ENCODE peak calls at places on chromosomes 6 and 20, in eight cellular contexts. B is HCT116, X is breast epithelium, W is spleen, R is transverse colon, G is upper lobe of left lung, O is stomach, P is endothelial cell of umbilical vein. V is an unnamed sample.

GRCh38 chr6:7389162-7389450 is 436 bp downstream of the CAGE1 start:
- DNase-seq in B (no peak), X (no peak), W (no peak), R (no peak), G (peak), O (peak), P (no peak), V (no peak)

GRCh38 chr6:143965503-143966171 is 42.4 kb downstream of the PLAGL1 start:
- DNase-seq in B (no peak), X (no peak), W (no peak), R (no peak), G (no peak), O (no peak), P (no peak), V (no peak)

GRCh38 chr20:45456632-45457031 is 12.9 kb upstream of the WFDC2 start:
- DNase-seq in B (peak), X (no peak), W (no peak), R (peak), G (peak), O (peak), P (peak), V (no peak)

GRCh38 chr20:19430641-19431307 is 218.3 kb downstream of the SLC24A3 start:
- DNase-seq in B (no peak), X (no peak), W (no peak), R (no peak), G (no peak), O (no peak), P (no peak), V (peak)

GRCh38 chr6:14732845-14733757 is 512.8 kb upstream of the JARID2 start:
- DNase-seq in B (peak), X (no peak), W (no peak), R (no peak), G (no peak), O (no peak), P (no peak), V (no peak)

GRCh38 chr6:43774776-43775583 is 5.0 kb downstream of the VEGFA start:
- DNase-seq in B (no peak), X (peak), W (peak), R (peak), G (peak), O (peak), P (peak), V (no peak)

GRCh38 chr6:114304304-114304887 is 38.4 kb downstream of the HS3ST5 start:
- DNase-seq in B (peak), X (no peak), W (no peak), R (no peak), G (no peak), O (no peak), P (peak), V (no peak)

GRCh38 chr6:131807321-131807643 is 538 bp upstream of the ENPP1 start:
- DNase-seq in B (no peak), X (no peak), W (no peak), R (no peak), G (no peak), O (no peak), P (no peak), V (no peak)

GRCh38 chr6:95515975-95516374 is 61.4 kb upstream of the MANEA start:
- DNase-seq in B (no peak), X (no peak), W (no peak), R (no peak), G (no peak), O (no peak), P (no peak), V (no peak)

GRCh38 chr6:134447423-134447822 is 129.5 kb upstream of the SGK1 start:
- DNase-seq in B (no peak), X (no peak), W (no peak), R (no peak), G (no peak), O (peak), P (peak), V (no peak)

GRCh38 chr6:108477034-108477433 is 83.7 kb upstream of the FOXO3 start:
- DNase-seq in B (no peak), X (no peak), W (no peak), R (no peak), G (no peak), O (no peak), P (no peak), V (no peak)

GRCh38 chr6:149331871-149332270 is 14.4 kb downstream of the TAB2 start:
- DNase-seq in B (no peak), X (no peak), W (no peak), R (no peak), G (no peak), O (no peak), P (no peak), V (no peak)

GRCh38 chr20:24013953-24014352 is 25.4 kb upstream of the GGTLC1 start:
- DNase-seq in B (no peak), X (no peak), W (no peak), R (no peak), G (no peak), O (no peak), P (no peak), V (no peak)

GRCh38 chr20:11387189-11387754 is 530.4 kb upstream of the BTBD3 start:
- DNase-seq in B (peak), X (no peak), W (no peak), R (no peak), G (no peak), O (no peak), P (no peak), V (no peak)

GRCh38 chr6:157184202-157185015 is 138.9 kb downstream of the TMEM242 start:
- DNase-seq in B (peak), X (peak), W (peak), R (peak), G (peak), O (peak), P (peak), V (no peak)

GRCh38 chr6:159494633-159495023 is 198.4 kb downstream of the SOD2 start:
- DNase-seq in B (no peak), X (no peak), W (no peak), R (no peak), G (no peak), O (no peak), P (no peak), V (no peak)

GRCh38 chr6:33194431-33194979 is 2.2 kb upstream of the COL11A2 start:
- DNase-seq in B (no peak), X (no peak), W (peak), R (no peak), G (no peak), O (no peak), P (no peak), V (no peak)
- H3K4me3 ChIP-seq in B (no peak), X (no peak), W (no peak), R (no peak), G (no peak), O (no peak), P (no peak), V (no peak)

GRCh38 chr20:57475388-57476072 is 49.4 kb downstream of the CTCFL start:
- DNase-seq in B (no peak), X (no peak), W (no peak), R (no peak), G (no peak), O (no peak), P (no peak), V (no peak)

GRCh38 chr20:57474191-57474590 is 50.7 kb downstream of the CTCFL start:
- DNase-seq in B (no peak), X (no peak), W (no peak), R (no peak), G (no peak), O (no peak), P (no peak), V (no peak)

GRCh38 chr20:57471496-57472210 is 53.3 kb downstream of the CTCFL start:
- DNase-seq in B (no peak), X (no peak), W (peak), R (no peak), G (no peak), O (no peak), P (no peak), V (no peak)

GRCh38 chr20:57474816-57475215 is 50.1 kb downstream of the CTCFL start:
- DNase-seq in B (no peak), X (no peak), W (peak), R (no peak), G (no peak), O (no peak), P (no peak), V (no peak)

DNA sequence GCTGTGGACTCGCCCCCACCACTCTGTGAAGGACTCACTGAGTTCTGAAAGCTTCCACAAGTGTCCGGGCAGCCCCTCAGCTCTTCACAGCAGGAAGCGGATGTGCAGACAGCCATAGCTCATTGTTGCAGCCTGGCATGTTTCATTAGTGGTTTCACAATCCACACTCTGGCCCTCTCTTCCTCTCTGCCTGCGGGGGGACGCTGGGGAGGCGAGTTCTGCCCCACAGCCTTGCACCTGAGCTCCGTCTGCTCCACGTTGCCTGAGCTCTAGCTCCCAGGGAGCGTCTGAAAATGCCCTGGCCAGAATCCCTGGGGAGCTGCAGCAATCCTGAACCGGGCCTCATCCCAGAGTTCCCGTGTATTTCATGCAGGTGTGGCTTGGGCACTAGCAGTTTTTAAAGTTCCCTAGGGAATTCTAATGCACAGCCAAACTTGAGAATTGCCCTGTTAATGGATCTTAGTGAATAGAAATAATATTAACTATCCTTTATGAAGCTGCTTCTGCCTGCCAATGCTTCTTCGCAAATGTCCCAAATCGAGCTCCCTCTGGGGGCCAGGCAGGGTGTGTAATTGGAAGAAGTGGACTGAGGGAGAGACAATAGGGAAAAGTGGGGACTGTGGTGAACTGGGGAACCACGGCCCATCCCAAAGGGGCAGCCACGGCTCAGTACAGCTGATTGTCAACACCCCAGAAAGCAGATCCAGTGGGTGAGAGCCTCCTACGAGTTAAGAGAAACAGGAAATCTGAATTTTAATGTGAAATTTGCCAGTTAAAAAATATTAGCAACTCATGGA is 51.5 kb downstream of the CTCFL start:
- DNase-seq in B (no peak), X (no peak), W (peak), R (no peak), G (peak), O (no peak), P (no peak), V (no peak)
- TF ChIP-seq POLR2AphosphoS5 in B (no peak), X (no peak), W (peak), R (no peak), G (no peak), O (no peak), P (no peak), V (peak)

GRCh38 chr20:1633535-1633934 is 13.7 kb upstream of the SIRPB1 start:
- DNase-seq in B (peak), X (no peak), W (no peak), R (no peak), G (no peak), O (no peak), P (no peak), V (peak)

GRCh38 chr20:1629321-1629720 is 9.5 kb upstream of the SIRPB1 start:
- DNase-seq in B (no peak), X (no peak), W (no peak), R (no peak), G (no peak), O (no peak), P (no peak), V (peak)

GRCh38 chr20:1631309-1632227 is 11.8 kb upstream of the SIRPB1 start:
- DNase-seq in B (no peak), X (no peak), W (no peak), R (no peak), G (no peak), O (no peak), P (no peak), V (peak)

GRCh38 chr20:1630186-1630585 is 10.4 kb upstream of the SIRPB1 start:
- DNase-seq in B (no peak), X (no peak), W (no peak), R (no peak), G (no peak), O (no peak), P (no peak), V (no peak)

GRCh38 chr20:1632228-1632577 is 12.4 kb upstream of the SIRPB1 start:
- DNase-seq in B (no peak), X (no peak), W (peak), R (no peak), G (no peak), O (no peak), P (no peak), V (peak)
- H3K4me3 ChIP-seq in B (no peak), X (no peak), W (no peak), R (no peak), G (no peak), O (no peak), P (no peak), V (no peak)

GRCh38 chr20:35311409-35311808 is 19.2 kb upstream of the FAM83C start:
- DNase-seq in B (peak), X (no peak), W (no peak), R (peak), G (no peak), O (no peak), P (no peak), V (no peak)

GRCh38 chr20:35315199-35316020 is 23.2 kb upstream of the FAM83C start:
- DNase-seq in B (no peak), X (no peak), W (no peak), R (no peak), G (no peak), O (no peak), P (no peak), V (no peak)

GRCh38 chr20:35314460-35315198 is 22.4 kb upstream of the FAM83C start:
- DNase-seq in B (no peak), X (no peak), W (no peak), R (no peak), G (no peak), O (no peak), P (no peak), V (no peak)

GRCh38 chr20:35311822-35312221 is 19.6 kb upstream of the FAM83C start:
- DNase-seq in B (no peak), X (no peak), W (no peak), R (no peak), G (no peak), O (no peak), P (no peak), V (no peak)

DNA sequence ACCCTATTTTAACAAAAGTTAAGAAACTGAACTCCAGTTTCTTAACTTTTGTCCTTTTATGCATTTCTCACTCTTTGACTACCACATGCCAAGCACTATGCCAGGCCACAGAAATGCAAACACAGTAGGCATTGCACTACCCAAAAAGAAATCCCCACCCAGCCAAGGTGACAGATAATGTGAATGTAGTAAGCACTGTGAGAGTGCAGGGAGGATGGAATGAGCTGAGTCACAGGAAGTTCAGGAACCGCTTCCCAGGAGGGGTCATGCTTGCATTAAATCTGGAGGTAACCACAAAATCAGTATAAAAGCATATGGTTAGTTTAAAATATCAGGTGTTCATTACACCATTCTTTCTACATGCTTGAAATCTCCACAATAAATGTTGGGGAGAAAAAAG is 20.1 kb upstream of the FAM83C start:
- DNase-seq in B (peak), X (no peak), W (no peak), R (no peak), G (no peak), O (no peak), P (peak), V (no peak)
- TF ChIP-seq POLR2AphosphoS5 in B (peak), X (no peak), W (no peak), R (no peak), G (no peak), O (no peak), P (peak), V (no peak)

DNA sequence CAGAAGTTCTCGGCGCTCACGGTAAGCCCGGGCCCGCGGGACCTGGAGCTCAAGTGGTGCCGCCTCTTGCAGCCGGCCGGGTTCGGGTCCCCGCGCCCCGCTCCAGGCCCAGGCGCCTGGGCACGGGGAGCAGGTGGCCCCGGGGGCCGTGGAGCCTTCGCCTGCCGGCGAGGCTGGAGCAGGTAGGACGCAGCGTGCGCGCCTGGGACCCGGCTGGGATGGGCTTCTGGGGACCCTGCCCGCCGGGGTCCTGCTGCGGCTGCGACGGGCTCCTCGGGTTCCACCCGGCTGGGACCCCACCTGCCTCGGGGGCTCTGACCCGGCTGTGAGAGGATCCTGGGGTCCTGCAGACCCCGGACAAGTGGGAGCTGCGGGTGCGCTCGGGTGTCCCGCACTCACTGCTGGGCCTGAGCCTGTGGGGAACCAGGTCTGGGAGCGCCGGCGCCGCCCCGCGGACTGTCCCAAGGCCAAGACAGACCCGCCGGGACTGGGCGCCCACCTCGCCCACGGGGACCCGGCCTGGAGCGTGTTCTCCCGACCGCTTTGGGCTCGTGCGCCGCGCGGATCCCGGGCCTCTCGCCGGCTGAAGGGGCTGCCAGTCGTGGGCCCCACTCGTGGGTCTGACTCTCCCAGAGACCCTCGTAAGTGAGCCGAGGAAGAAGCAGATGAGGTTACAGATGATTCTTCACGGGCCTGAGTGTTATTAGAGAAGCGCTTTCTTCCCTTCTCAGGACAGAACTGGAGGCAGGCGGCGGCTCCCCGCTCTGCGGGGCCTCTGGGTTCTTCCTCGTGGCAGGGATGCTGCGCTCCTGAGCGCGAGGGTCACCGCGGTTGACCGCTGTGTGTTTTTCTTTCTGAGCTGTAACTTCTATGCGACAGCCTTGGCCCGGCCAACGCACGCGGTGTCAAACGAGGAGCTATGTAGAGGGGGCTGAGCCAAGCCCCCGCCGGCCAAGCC is 729 bp downstream of the SMOC2 start:
- DNase-seq in B (no peak), X (no peak), W (no peak), R (no peak), G (no peak), O (no peak), P (no peak), V (no peak)
- H3K4me3 ChIP-seq in B (no peak), X (peak), W (peak), R (peak), G (no peak), O (peak), P (no peak), V (peak)